ENCODE peak calls at places on chromosomes 6 and 20, in six cellular contexts. P, D, I, W, M and N are unnamed samples.

GRCh38 chr6:14772188-14772587 is 473.7 kb upstream of the JARID2 start:
- DNase-seq in P (no peak), D (no peak), I (no peak), W (no peak), M (no peak), N (no peak)

GRCh38 chr20:58518896-58519593 is 3.8 kb upstream of the APCDD1L start:
- DNase-seq in P (no peak), D (no peak), I (no peak), W (no peak), M (no peak), N (no peak)

GRCh38 chr6:133568970-133569889 is 319.7 kb upstream of the TCF21 start:
- DNase-seq in P (no peak), D (peak; percentile 88), I (no peak), W (peak; percentile 94), M (peak; percentile 85), N (peak; percentile 55)

GRCh38 chr20:32314768-32315167 is 37.3 kb downstream of the KIF3B start:
- DNase-seq in P (no peak), D (no peak), I (no peak), W (no peak), M (no peak), N (no peak)

GRCh38 chr20:36362261-36362660 is 56.1 kb downstream of the DLGAP4 start:
- DNase-seq in P (no peak), D (no peak), I (no peak), W (no peak), M (no peak), N (no peak)

GRCh38 chr6:122735618-122736017 is 43.9 kb upstream of the FABP7 start:
- DNase-seq in P (no peak), D (no peak), I (no peak), W (no peak), M (no peak), N (no peak)

GRCh38 chr6:32854376-32855178 is 585 bp downstream of the PSMB9 start:
- DNase-seq in P (peak; percentile 45), D (peak; percentile 59), I (no peak), W (peak; percentile 37), M (peak; percentile 42), N (peak; percentile 51)

GRCh38 chr6:26065952-26066380 is 21.3 kb upstream of the HFE start:
- DNase-seq in P (no peak), D (peak; percentile 82), I (peak; percentile 46), W (peak; percentile 81), M (peak; percentile 82), N (peak; percentile 89)

GRCh38 chr20:10877345-10877744 is 203.5 kb upstream of the JAG1 start:
- DNase-seq in P (no peak), D (no peak), I (no peak), W (no peak), M (no peak), N (no peak)

GRCh38 chr6:35602133-35602946 is 86.4 kb downstream of the FKBP5 start:
- DNase-seq in P (no peak), D (no peak), I (peak; percentile 59), W (peak; percentile 73), M (peak; percentile 8), N (peak; percentile 48)

GRCh38 chr6:125818225-125818657 is 27.5 kb downstream of the NCOA7 start:
- DNase-seq in P (no peak), D (peak; percentile 35), I (no peak), W (no peak), M (peak; percentile 16), N (no peak)